ENCODE peak calls at places on chromosome 2, in ten cellular contexts. A, T, O, V, K, H, S, U, F and R are unnamed samples.

GRCh38 chr2:1572638-1573037 is 159.4 kb downstream of the TPO start:
- DNase-seq in V (no peak), O (no peak), U (no peak), F (no peak), H (no peak), S (peak; percentile 78), T (no peak), K (no peak), A (no peak), R (no peak)

GRCh38 chr2:188693111-188693510 is 281.1 kb upstream of the COL3A1 start:
- DNase-seq in A (no peak), O (no peak), H (no peak), V (peak; percentile 59), K (peak; percentile 15), T (peak; percentile 28), U (no peak), S (no peak), F (peak; percentile 6), R (peak; percentile 80)

GRCh38 chr2:192236136-192236535 is 41.4 kb upstream of the TMEFF2 start:
- DNase-seq in S (no peak), H (no peak), A (no peak), F (no peak), U (no peak), T (no peak), O (no peak), V (no peak), K (no peak), R (peak; percentile 6)

GRCh38 chr2:57720728-57721627 is 325.6 kb upstream of the VRK2 start:
- DNase-seq in S (no peak), K (peak; percentile 48), H (no peak), A (peak; percentile 80), U (peak; percentile 0), O (no peak), F (peak; percentile 8), T (peak; percentile 76), V (no peak), R (peak; percentile 43)

GRCh38 chr2:233079953-233080835 is 20.1 kb downstream of the INPP5D start:
- DNase-seq in F (no peak), H (peak; percentile 18), K (no peak), U (no peak), T (no peak), S (no peak), V (peak; percentile 77), A (no peak), O (no peak), R (no peak)

GRCh38 chr2:230825354-230825753 is 39.4 kb upstream of the ITM2C start:
- DNase-seq in S (no peak), H (no peak), F (no peak), O (no peak), K (no peak), A (no peak), U (no peak), V (no peak), T (no peak), R (no peak)

GRCh38 chr2:37843554-37843953 is 81.5 kb upstream of the RMDN2 start:
- DNase-seq in H (no peak), T (no peak), A (no peak), O (no peak), U (no peak), K (no peak), V (no peak), S (no peak), F (no peak), R (peak; percentile 55)

GRCh38 chr2:141844232-141844631 is 286.6 kb downstream of the LRP1B start:
- DNase-seq in H (no peak), V (no peak), A (no peak), F (no peak), U (no peak), S (no peak), O (no peak), K (no peak), T (no peak), R (no peak)

GRCh38 chr2:54471221-54471711 is 15.1 kb downstream of the SPTBN1 start:
- DNase-seq in O (no peak), U (no peak), S (peak; percentile 34), V (no peak), K (no peak), T (peak; percentile 61), H (no peak), A (peak; percentile 90), F (no peak), R (peak; percentile 33)

GRCh38 chr2:40448476-40449079 is 3.3 kb downstream of the SLC8A1 start:
- DNase-seq in H (no peak), A (peak; percentile 44), K (peak; percentile 10), S (no peak), T (no peak), U (no peak), F (no peak), O (no peak), V (no peak), R (no peak)

GRCh38 chr2:205883965-205884364 is 201.7 kb downstream of the NRP2 start:
- DNase-seq in H (no peak), F (no peak), A (no peak), U (no peak), O (no peak), T (no peak), S (no peak), K (no peak), V (no peak), R (no peak)

GRCh38 chr2:12818416-12819097 is 101.8 kb downstream of the TRIB2 start:
- DNase-seq in F (no peak), O (no peak), T (no peak), V (no peak), A (no peak), U (no peak), K (no peak), H (no peak), S (no peak), R (no peak)
- H3K27ac ChIP-seq in F (peak overlapping the region; percentile 75), O (peak overlapping the region; percentile 70), T (peak overlapping the region; percentile 68), V (peak overlapping the region; percentile 83), A (peak overlapping the region; percentile 44), U (no peak overlapping the region), K (no peak overlapping the region), H (peak overlapping the region; percentile 38), S (peak overlapping the region; percentile 96), R (no peak overlapping the region)

GRCh38 chr2:159172403-159172802 is 114.1 kb downstream of the WDSUB1 start:
- DNase-seq in T (no peak), U (no peak), A (no peak), S (no peak), H (no peak), V (no peak), K (no peak), O (no peak), F (no peak), R (no peak)

GRCh38 chr2:159169187-159169586 is 117.3 kb downstream of the WDSUB1 start:
- DNase-seq in O (no peak), S (no peak), U (no peak), H (no peak), K (no peak), T (no peak), A (no peak), F (no peak), V (no peak), R (no peak)

GRCh38 chr2:159165065-159165464 is 121.4 kb downstream of the WDSUB1 start:
- DNase-seq in A (no peak), U (no peak), T (no peak), S (no peak), H (no peak), K (no peak), O (no peak), F (no peak), V (no peak), R (no peak)

GRCh38 chr2:159164457-159164894 is 122.0 kb downstream of the WDSUB1 start:
- DNase-seq in F (no peak), H (no peak), S (no peak), T (no peak), V (no peak), U (no peak), A (peak; percentile 39), K (no peak), O (no peak), R (no peak)

DNA sequence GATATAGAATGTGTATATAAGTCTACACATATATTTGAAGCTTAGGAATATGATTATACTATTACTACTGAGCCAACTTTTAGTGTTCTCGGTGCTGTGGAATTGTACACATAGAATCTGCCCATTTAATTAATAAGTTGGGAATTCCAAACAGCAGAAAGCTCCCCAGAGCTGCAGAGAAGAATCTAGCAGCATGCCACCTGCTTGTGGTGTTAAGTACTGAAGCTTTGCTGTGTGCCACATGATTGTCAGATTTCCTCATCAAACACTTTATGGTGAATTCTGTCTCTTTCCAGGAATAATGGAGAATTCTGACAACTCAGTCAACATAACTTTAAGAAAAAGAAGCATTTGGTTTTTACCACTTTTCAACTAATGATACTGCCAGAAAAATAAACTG is 117.8 kb downstream of the WDSUB1 start:
- DNase-seq in A (peak; percentile 16), O (no peak), T (no peak), V (no peak), H (no peak), S (no peak), K (no peak), F (no peak), U (no peak), R (no peak)
- TF ChIP-seq CTCF in A (no peak), O (no peak), T (no peak), V (no peak), H (no peak), S (peak; percentile 46), K (no peak), F (no peak), U (no peak), R (peak; percentile 48)

GRCh38 chr2:9251154-9252001 is 44.8 kb downstream of the ASAP2 start:
- DNase-seq in K (no peak), H (no peak), S (no peak), T (peak; percentile 44), U (no peak), O (no peak), V (no peak), A (peak; percentile 59), F (no peak), R (peak; percentile 94)

GRCh38 chr2:9250498-9251153 is 44.0 kb downstream of the ASAP2 start:
- DNase-seq in U (no peak), A (no peak), S (no peak), H (no peak), T (no peak), K (no peak), O (no peak), F (no peak), V (no peak), R (peak; percentile 50)

GRCh38 chr2:9249036-9249800 is 42.6 kb downstream of the ASAP2 start:
- DNase-seq in O (no peak), U (no peak), V (no peak), A (no peak), S (no peak), F (peak; percentile 52), T (no peak), K (no peak), H (no peak), R (peak; percentile 80)

GRCh38 chr2:9248363-9248762 is 41.8 kb downstream of the ASAP2 start:
- DNase-seq in T (no peak), V (no peak), S (no peak), K (no peak), O (no peak), U (no peak), H (no peak), F (no peak), A (no peak), R (no peak)

GRCh38 chr2:9250091-9250490 is 43.5 kb downstream of the ASAP2 start:
- DNase-seq in A (no peak), V (no peak), F (no peak), U (no peak), S (no peak), T (no peak), H (no peak), O (no peak), K (no peak), R (peak; percentile 65)
- H3K4me1 ChIP-seq in A (peaks cover 49% of the 10 kb centered on the region), V (peaks cover 9% of the 10 kb centered on the region), F (peaks cover 58% of the 10 kb centered on the region), U (no peaks in the 10 kb centered on the region), S (peaks cover 78% of the 10 kb centered on the region), T (peaks cover 43% of the 10 kb centered on the region), H (peaks cover 8% of the 10 kb centered on the region), O (no peaks in the 10 kb centered on the region), K (peaks cover 5% of the 10 kb centered on the region), R (peaks cover 49% of the 10 kb centered on the region)

GRCh38 chr2:138500592-138501426 is 761 bp upstream of the SPOPL start:
- DNase-seq in T (no peak), H (no peak), S (no peak), V (peak; percentile 82), A (no peak), U (no peak), F (peak; percentile 31), O (no peak), K (no peak), R (no peak)
- H3K27ac ChIP-seq in T (peak overlapping the region; percentile 94), H (peak overlapping the region; percentile 93), S (peak overlapping the region; percentile 95), V (peak overlapping the region; percentile 96), A (peak overlapping the region; percentile 86), U (peak overlapping the region; percentile 18), F (peak overlapping the region; percentile 93), O (peak overlapping the region; percentile 88), K (peak overlapping the region; percentile 76), R (peak overlapping the region; percentile 52)